ENCODE peak calls at places on chromosome 2, in seven cellular contexts. K, E, R, B, D, P and Z are unnamed samples.

GRCh38 chr2:156585457-156585856 is 149.3 kb downstream of the GPD2 start:
- DNase-seq in P (no peak), D (no peak), B (no peak), R (no peak), E (no peak), K (no peak), Z (no peak)

GRCh38 chr2:128317186-128317897 is 1.3 kb downstream of the HS6ST1 start:
- DNase-seq in B (no peak), E (no peak), D (peak), P (no peak), R (no peak), K (peak), Z (no peak)

GRCh38 chr2:36655456-36655855 is 41.1 kb upstream of the VIT start:
- DNase-seq in B (peak), E (peak), D (peak), R (peak), P (no peak), K (no peak), Z (no peak)

GRCh38 chr2:9052821-9053533 is 49.5 kb upstream of the MBOAT2 start:
- DNase-seq in B (no peak), P (no peak), R (no peak), K (no peak), D (no peak), E (no peak), Z (no peak)

GRCh38 chr2:176270100-176270750 is 983 bp downstream of the MTX2 start:
- DNase-seq in B (no peak), R (no peak), E (no peak), P (no peak), D (no peak), K (no peak), Z (no peak)

GRCh38 chr2:128458438-128458837 is 139.8 kb upstream of the HS6ST1 start:
- DNase-seq in E (no peak), K (no peak), R (peak), P (no peak), B (peak), D (no peak), Z (no peak)

GRCh38 chr2:216215991-216216390 is 106.8 kb downstream of the XRCC5 start:
- DNase-seq in E (no peak), D (no peak), R (peak), P (no peak), K (no peak), B (peak), Z (peak)

GRCh38 chr2:209472386-209472832 is 48.6 kb downstream of the MAP2 start:
- DNase-seq in R (peak), E (no peak), K (no peak), D (no peak), P (no peak), B (peak), Z (peak)

GRCh38 chr2:1887106-1887505 is 142.8 kb upstream of the PXDN start:
- DNase-seq in P (no peak), R (no peak), E (no peak), D (no peak), K (no peak), B (no peak), Z (no peak)